ENCODE peak calls at places on chromosomes 1 and 21, in ten cellular contexts. B is bronchial epithelial cell; W is activated CD8-positive, alpha-beta memory T cell treated with anti-CD3 and anti-CD28 coated beads, Interleukin-2, amount 10 ng/mL, durations not matched to agents 7 days and 5 days; A is astrocyte of the hippocampus; X is HCEC 1CT; R is hypothalamus; F is fibroblast of gingiva; D is GM19239; M is substantia nigra; N is activated T-cell treated with anti-CD3 and anti-CD28 coated beads for 24 hours. C is an unnamed sample.

GRCh38 chr1:229582011-229582694 is 23.6 kb upstream of the ABCB10 start:
- DNase-seq in B (peak), W (no peak), A (no peak), X (peak), R (no peak), F (no peak), D (no peak), M (peak), N (no peak), C (no peak)

GRCh38 chr1:54942976-54943375 is 37.5 kb upstream of the TMEM61 start:
- DNase-seq in B (no peak), W (no peak), A (no peak), X (no peak), R (no peak), F (no peak), D (no peak), M (no peak), N (no peak), C (no peak)

GRCh38 chr1:5993553-5994510 is 1.6 kb upstream of the NPHP4 start:
- DNase-seq in B (peak), W (peak), A (no peak), X (no peak), R (no peak), F (no peak), D (no peak), M (no peak), N (peak), C (no peak)

GRCh38 chr1:203089651-203090045 is 3.8 kb upstream of the MYOG start:
- DNase-seq in B (no peak), W (peak), A (no peak), X (no peak), R (no peak), F (no peak), D (no peak), M (no peak), N (no peak), C (no peak)

GRCh38 chr1:181159451-181160151 is 71.1 kb downstream of the IER5 start:
- DNase-seq in B (peak), W (peak), A (peak), X (no peak), R (no peak), F (no peak), D (no peak), M (no peak), N (peak), C (peak)

GRCh38 chr1:54277451-54278355 is 77.7 kb downstream of the MRPL37 start:
- DNase-seq in B (no peak), W (no peak), A (no peak), X (no peak), R (no peak), F (peak), D (peak), M (no peak), N (no peak), C (no peak)

GRCh38 chr1:96236156-96236739 is 485.3 kb upstream of the PTBP2 start:
- DNase-seq in B (peak), W (no peak), A (peak), X (peak), R (no peak), F (peak), D (no peak), M (peak), N (no peak), C (no peak)

GRCh38 chr21:27464643-27465042 is 497.8 kb upstream of the ADAMTS5 start:
- DNase-seq in B (peak), W (no peak), A (peak), X (no peak), R (no peak), F (no peak), D (no peak), M (no peak), N (no peak), C (peak)

GRCh38 chr1:6435129-6435528 is 10.6 kb downstream of the ESPN start:
- DNase-seq in B (no peak), W (no peak), A (no peak), X (no peak), R (no peak), F (no peak), D (no peak), M (no peak), N (no peak), C (no peak)

GRCh38 chr21:45093064-45093532 is 18.7 kb downstream of the ADARB1 start:
- DNase-seq in B (no peak), W (no peak), A (no peak), X (no peak), R (no peak), F (no peak), D (no peak), M (no peak), N (no peak), C (no peak)